ENCODE peak calls at places on chromosome 15, in seven cellular contexts. One of them, this sample, is unnamed.

GRCh38 chr15:31488437-31489204 is 162.0 kb downstream of the KLF13 start:
- DNase-seq in left lung: no peak
- DNase-seq in RWPE1: peak
- DNase-seq in substantia nigra: no peak
- DNase-seq in esophagus squamous epithelium: no peak
- DNase-seq in CD4-positive, alpha-beta T cell: no peak
- DNase-seq in PC-3: peak
- DNase-seq in this sample: peak

GRCh38 chr15:25242957-25243799 is 195.6 kb downstream of the UBE3A start:
- DNase-seq in RWPE1: no peak
- DNase-seq in PC-3: no peak
- DNase-seq in esophagus squamous epithelium: no peak
- DNase-seq in substantia nigra: no peak
- DNase-seq in CD4-positive, alpha-beta T cell: no peak
- DNase-seq in left lung: peak
- DNase-seq in this sample: peak

GRCh38 chr15:98720577-98720976 is 72.2 kb downstream of the IGF1R start:
- DNase-seq in RWPE1: no peak
- DNase-seq in CD4-positive, alpha-beta T cell: no peak
- DNase-seq in PC-3: no peak
- DNase-seq in left lung: no peak
- DNase-seq in esophagus squamous epithelium: no peak
- DNase-seq in substantia nigra: no peak
- DNase-seq in this sample: no peak

GRCh38 chr15:31237042-31237324 is 89.7 kb upstream of the KLF13 start:
- DNase-seq in esophagus squamous epithelium: no peak
- DNase-seq in RWPE1: no peak
- DNase-seq in CD4-positive, alpha-beta T cell: no peak
- DNase-seq in substantia nigra: no peak
- DNase-seq in left lung: no peak
- DNase-seq in PC-3: no peak
- DNase-seq in this sample: no peak

GRCh38 chr15:29139540-29140459 is 129.8 kb downstream of the NSMCE3 start:
- DNase-seq in esophagus squamous epithelium: no peak
- DNase-seq in left lung: peak
- DNase-seq in CD4-positive, alpha-beta T cell: peak
- DNase-seq in substantia nigra: no peak
- DNase-seq in PC-3: peak
- DNase-seq in RWPE1: peak
- DNase-seq in this sample: no peak

GRCh38 chr15:83225449-83225848 is 17.8 kb upstream of the HDGFL3 start:
- DNase-seq in substantia nigra: no peak
- DNase-seq in RWPE1: no peak
- DNase-seq in CD4-positive, alpha-beta T cell: no peak
- DNase-seq in left lung: no peak
- DNase-seq in PC-3: no peak
- DNase-seq in esophagus squamous epithelium: no peak
- DNase-seq in this sample: no peak

GRCh38 chr15:57158589-57158988 is 217.7 kb upstream of the CGNL1 start:
- DNase-seq in RWPE1: peak
- DNase-seq in esophagus squamous epithelium: no peak
- DNase-seq in CD4-positive, alpha-beta T cell: no peak
- DNase-seq in left lung: no peak
- DNase-seq in substantia nigra: no peak
- DNase-seq in PC-3: peak
- DNase-seq in this sample: no peak

GRCh38 chr15:88994286-88994685 is 81.1 kb upstream of the MFGE8 start:
- DNase-seq in RWPE1: no peak
- DNase-seq in substantia nigra: no peak
- DNase-seq in PC-3: no peak
- DNase-seq in CD4-positive, alpha-beta T cell: no peak
- DNase-seq in left lung: no peak
- DNase-seq in esophagus squamous epithelium: no peak
- DNase-seq in this sample: no peak

GRCh38 chr15:68578960-68579935 is at the start of gene CORO2B:
- DNase-seq in left lung: no peak
- DNase-seq in CD4-positive, alpha-beta T cell: no peak
- DNase-seq in esophagus squamous epithelium: no peak
- DNase-seq in PC-3: peak
- DNase-seq in RWPE1: peak
- DNase-seq in substantia nigra: no peak
- DNase-seq in this sample: no peak

GRCh38 chr15:66167854-66168253 is 85.7 kb downstream of the MEGF11 start:
- DNase-seq in CD4-positive, alpha-beta T cell: no peak
- DNase-seq in esophagus squamous epithelium: no peak
- DNase-seq in PC-3: no peak
- DNase-seq in substantia nigra: no peak
- DNase-seq in left lung: no peak
- DNase-seq in RWPE1: no peak
- DNase-seq in this sample: no peak

DNA sequence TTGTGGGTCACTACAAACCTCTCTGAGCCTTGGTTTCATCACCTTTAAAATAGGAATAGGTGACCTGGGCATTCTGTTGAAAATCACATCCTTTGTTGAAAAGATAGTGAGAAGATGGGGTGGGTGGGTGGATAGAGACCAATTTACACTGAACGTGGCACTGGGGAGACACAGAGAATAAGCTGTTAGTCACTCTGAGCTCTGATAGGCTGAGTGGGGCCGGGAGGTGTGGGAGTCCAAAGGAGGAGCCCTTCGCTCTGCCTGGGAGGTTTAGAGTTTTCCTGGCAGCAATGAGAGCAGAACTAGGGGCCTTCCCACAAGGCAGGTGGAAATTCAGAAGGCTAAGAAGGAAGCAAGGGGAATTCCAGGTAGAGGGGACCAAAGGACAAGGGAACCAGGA is 272.6 kb downstream of the RPLP1 start:
- DNase-seq in esophagus squamous epithelium: no peak
- DNase-seq in CD4-positive, alpha-beta T cell: no peak
- DNase-seq in RWPE1: no peak
- DNase-seq in PC-3: no peak
- DNase-seq in left lung: no peak
- DNase-seq in substantia nigra: no peak
- DNase-seq in this sample: no peak
- H3K27ac ChIP-seq in esophagus squamous epithelium: no peak
- H3K27ac ChIP-seq in CD4-positive, alpha-beta T cell: no peak
- H3K27ac ChIP-seq in RWPE1: no peak
- H3K27ac ChIP-seq in PC-3: no peak
- H3K27ac ChIP-seq in left lung: peak
- H3K27ac ChIP-seq in substantia nigra: no peak
- H3K27ac ChIP-seq in this sample: no peak

DNA sequence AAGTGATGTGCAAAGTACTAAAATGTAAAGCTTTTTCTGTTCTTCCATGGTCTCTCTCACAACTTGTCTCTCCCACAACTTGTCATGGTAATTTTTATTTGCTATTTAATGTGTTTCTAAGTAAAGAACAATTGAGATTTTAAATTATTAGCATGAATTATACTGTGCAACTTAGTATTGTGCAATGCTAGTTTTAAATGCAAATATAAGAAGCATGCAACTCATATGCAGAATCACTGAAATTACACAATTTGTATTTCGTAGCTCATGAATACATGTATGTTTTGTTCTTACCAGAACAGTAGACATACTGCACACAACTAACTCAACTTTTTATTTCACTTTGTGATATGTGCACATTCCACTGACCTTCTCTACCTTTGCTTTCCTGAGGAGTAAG is 96.5 kb downstream of the SQOR start:
- DNase-seq in left lung: no peak
- DNase-seq in CD4-positive, alpha-beta T cell: no peak
- DNase-seq in PC-3: no peak
- DNase-seq in esophagus squamous epithelium: no peak
- DNase-seq in substantia nigra: no peak
- DNase-seq in RWPE1: no peak
- DNase-seq in this sample: no peak
- H3K27ac ChIP-seq in left lung: no peak
- H3K27ac ChIP-seq in CD4-positive, alpha-beta T cell: no peak
- H3K27ac ChIP-seq in PC-3: no peak
- H3K27ac ChIP-seq in esophagus squamous epithelium: no peak
- H3K27ac ChIP-seq in substantia nigra: no peak
- H3K27ac ChIP-seq in RWPE1: no peak
- H3K27ac ChIP-seq in this sample: no peak

GRCh38 chr15:73518180-73518862 is 75.4 kb downstream of the REC114 start:
- DNase-seq in RWPE1: no peak
- DNase-seq in substantia nigra: no peak
- DNase-seq in CD4-positive, alpha-beta T cell: no peak
- DNase-seq in esophagus squamous epithelium: no peak
- DNase-seq in left lung: no peak
- DNase-seq in PC-3: no peak
- DNase-seq in this sample: no peak

GRCh38 chr15:73524919-73525318 is 82.0 kb downstream of the REC114 start:
- DNase-seq in left lung: no peak
- DNase-seq in PC-3: no peak
- DNase-seq in substantia nigra: no peak
- DNase-seq in RWPE1: no peak
- DNase-seq in CD4-positive, alpha-beta T cell: no peak
- DNase-seq in esophagus squamous epithelium: no peak
- DNase-seq in this sample: no peak

GRCh38 chr15:73518876-73519594 is 76.1 kb downstream of the REC114 start:
- DNase-seq in CD4-positive, alpha-beta T cell: no peak
- DNase-seq in PC-3: no peak
- DNase-seq in substantia nigra: no peak
- DNase-seq in esophagus squamous epithelium: no peak
- DNase-seq in left lung: no peak
- DNase-seq in RWPE1: no peak
- DNase-seq in this sample: no peak

GRCh38 chr15:73517566-73517965 is 74.6 kb downstream of the REC114 start:
- DNase-seq in PC-3: no peak
- DNase-seq in substantia nigra: no peak
- DNase-seq in left lung: no peak
- DNase-seq in esophagus squamous epithelium: no peak
- DNase-seq in CD4-positive, alpha-beta T cell: no peak
- DNase-seq in RWPE1: no peak
- DNase-seq in this sample: no peak

GRCh38 chr15:73522011-73522410 is 79.0 kb downstream of the REC114 start:
- DNase-seq in left lung: no peak
- DNase-seq in esophagus squamous epithelium: no peak
- DNase-seq in RWPE1: no peak
- DNase-seq in CD4-positive, alpha-beta T cell: no peak
- DNase-seq in substantia nigra: no peak
- DNase-seq in PC-3: no peak
- DNase-seq in this sample: no peak
- H3K27ac ChIP-seq in left lung: no peak
- H3K27ac ChIP-seq in esophagus squamous epithelium: no peak
- H3K27ac ChIP-seq in RWPE1: no peak
- H3K27ac ChIP-seq in CD4-positive, alpha-beta T cell: no peak
- H3K27ac ChIP-seq in substantia nigra: no peak
- H3K27ac ChIP-seq in PC-3: no peak
- H3K27ac ChIP-seq in this sample: no peak

GRCh38 chr15:92811514-92811913 is 88.6 kb upstream of the CHD2 start:
- DNase-seq in left lung: no peak
- DNase-seq in RWPE1: no peak
- DNase-seq in PC-3: peak
- DNase-seq in substantia nigra: no peak
- DNase-seq in CD4-positive, alpha-beta T cell: no peak
- DNase-seq in esophagus squamous epithelium: no peak
- DNase-seq in this sample: peak
- H3K27ac ChIP-seq in left lung: peak
- H3K27ac ChIP-seq in RWPE1: no peak
- H3K27ac ChIP-seq in PC-3: peak
- H3K27ac ChIP-seq in substantia nigra: peak
- H3K27ac ChIP-seq in CD4-positive, alpha-beta T cell: peak
- H3K27ac ChIP-seq in esophagus squamous epithelium: peak
- H3K27ac ChIP-seq in this sample: peak

DNA sequence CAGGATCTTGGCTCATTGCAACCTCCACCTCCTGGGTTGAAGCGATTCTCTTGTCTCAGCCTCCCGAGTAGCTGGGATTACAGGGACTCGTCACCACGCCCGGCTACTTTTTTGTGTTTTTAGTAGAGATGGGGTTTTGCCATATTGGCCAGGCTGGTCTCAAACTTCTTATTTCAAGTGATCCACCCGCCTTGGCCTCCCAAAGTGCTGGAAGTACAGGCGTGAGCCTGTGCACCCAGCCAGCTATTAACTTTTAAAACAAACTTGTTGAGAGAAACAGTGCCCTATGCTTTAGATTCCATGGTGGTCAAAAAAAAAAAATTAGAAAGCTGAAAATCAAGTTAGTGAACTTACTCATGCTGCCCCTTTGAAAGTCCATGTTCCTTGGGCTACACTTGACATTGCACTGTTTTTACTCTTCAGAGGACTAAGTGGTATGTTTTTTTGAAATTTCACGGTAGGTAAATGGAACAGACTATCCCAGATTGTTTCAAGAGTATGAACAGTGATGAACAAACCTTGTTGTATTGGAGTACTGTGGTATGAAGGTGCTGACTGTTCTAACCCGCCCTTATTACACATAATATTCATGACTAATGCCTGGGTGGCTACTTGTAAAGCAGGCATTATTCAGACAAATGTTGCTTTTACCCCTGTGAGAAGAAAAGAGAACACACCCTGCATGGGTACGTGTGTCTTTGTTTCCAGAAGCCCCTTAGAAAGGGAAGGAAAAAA is 206.9 kb downstream of the KLHL25 start:
- DNase-seq in RWPE1: peak
- DNase-seq in PC-3: peak
- DNase-seq in CD4-positive, alpha-beta T cell: no peak
- DNase-seq in substantia nigra: no peak
- DNase-seq in esophagus squamous epithelium: no peak
- DNase-seq in left lung: no peak
- DNase-seq in this sample: no peak
- H3K27ac ChIP-seq in RWPE1: peak
- H3K27ac ChIP-seq in PC-3: peak
- H3K27ac ChIP-seq in CD4-positive, alpha-beta T cell: no peak
- H3K27ac ChIP-seq in substantia nigra: no peak
- H3K27ac ChIP-seq in esophagus squamous epithelium: peak
- H3K27ac ChIP-seq in left lung: peak
- H3K27ac ChIP-seq in this sample: no peak

DNA sequence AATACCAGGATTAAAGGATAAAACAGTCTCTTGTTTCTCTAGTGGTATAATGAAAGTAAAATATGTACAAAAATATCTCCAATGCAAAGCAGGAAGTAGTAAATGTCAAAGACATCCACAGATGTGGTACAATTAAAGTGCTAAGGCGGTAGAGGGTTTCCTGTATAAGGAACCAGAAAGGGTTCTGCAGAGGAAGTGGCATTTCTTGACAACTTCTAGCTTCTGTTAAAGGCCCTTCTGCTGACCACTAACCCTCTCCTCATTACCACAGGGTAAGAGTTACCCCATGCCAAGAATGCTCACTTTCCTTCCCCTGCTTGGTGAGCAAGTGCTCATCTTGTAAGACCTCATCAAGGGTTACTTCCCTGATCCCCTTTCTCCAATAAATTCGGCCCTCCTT is 883.6 kb upstream of the NR2F2 start:
- DNase-seq in left lung: no peak
- DNase-seq in substantia nigra: no peak
- DNase-seq in RWPE1: no peak
- DNase-seq in CD4-positive, alpha-beta T cell: no peak
- DNase-seq in esophagus squamous epithelium: no peak
- DNase-seq in PC-3: no peak
- DNase-seq in this sample: no peak
- H3K27ac ChIP-seq in left lung: no peak
- H3K27ac ChIP-seq in substantia nigra: no peak
- H3K27ac ChIP-seq in RWPE1: no peak
- H3K27ac ChIP-seq in CD4-positive, alpha-beta T cell: no peak
- H3K27ac ChIP-seq in esophagus squamous epithelium: no peak
- H3K27ac ChIP-seq in PC-3: no peak
- H3K27ac ChIP-seq in this sample: no peak

This sample was measured in ascending aorta.